ENCODE peak calls at places on chromosomes 7 and 10, in ten cellular contexts. T is GM12892; J is psoas muscle; K is activated CD4-positive, alpha-beta T cell treated with anti-CD3 and anti-CD28 coated beads, Interleukin-2, amount 10 ng/mL, durations not matched to agents 7 days and 5 days; C is CD8-positive, alpha-beta T cell; B is lung; I is AG09309; M is NT2/D1; D is astrocyte of the spinal cord; L is adrenal gland. R is an unnamed sample.

GRCh38 chr10:106424076-106424475 is 740.4 kb downstream of the SORCS1 start:
- DNase-seq in B (no peak), T (no peak), J (no peak), C (no peak), M (no peak), I (no peak), K (no peak), L (no peak), D (peak), R (no peak)

GRCh38 chr7:101112233-101112632 is 14.7 kb upstream of the SERPINE1 start:
- DNase-seq in L (peak), D (peak), T (no peak), J (peak), M (no peak), B (no peak), C (no peak), I (no peak), K (no peak), R (no peak)

GRCh38 chr7:83248000-83248399 is 85.3 kb upstream of the PCLO start:
- DNase-seq in L (no peak), T (no peak), I (no peak), K (no peak), J (no peak), D (no peak), M (no peak), B (no peak), C (no peak), R (no peak)

GRCh38 chr10:119029613-119030420 is at the start of gene NANOS1:
- DNase-seq in J (no peak), T (no peak), C (peak), L (no peak), K (peak), M (no peak), I (no peak), B (no peak), D (no peak), R (no peak)

GRCh38 chr7:113698556-113699220 is 220.1 kb downstream of the PPP1R3A start:
- DNase-seq in K (no peak), L (peak), I (no peak), C (no peak), J (no peak), B (no peak), D (peak), T (no peak), M (peak), R (no peak)

GRCh38 chr10:80579370-80579769 is 41.7 kb downstream of the SH2D4B start:
- DNase-seq in M (no peak), T (no peak), I (no peak), D (no peak), B (no peak), K (no peak), C (no peak), J (no peak), L (no peak), R (no peak)

GRCh38 chr10:6297951-6298381 is 95.2 kb downstream of the PFKFB3 start:
- DNase-seq in L (peak), T (no peak), M (no peak), C (no peak), J (no peak), K (no peak), I (no peak), D (peak), B (no peak), R (no peak)

GRCh38 chr7:44269417-44269816 is 56.0 kb downstream of the CAMK2B start:
- DNase-seq in I (no peak), C (no peak), J (no peak), B (no peak), M (no peak), D (no peak), L (no peak), T (no peak), K (no peak), R (no peak)

GRCh38 chr10:124928084-124928483 is 13.8 kb upstream of the ZRANB1 start:
- DNase-seq in L (no peak), I (no peak), B (no peak), T (no peak), K (no peak), M (no peak), J (no peak), C (no peak), D (no peak), R (no peak)

GRCh38 chr10:86742230-86742629 is 14.2 kb upstream of the BMPR1A start:
- DNase-seq in K (no peak), T (no peak), C (no peak), I (no peak), M (no peak), B (no peak), J (no peak), D (no peak), L (no peak), R (no peak)

GRCh38 chr7:73980206-73980605 is 47.8 kb upstream of the ELN start:
- DNase-seq in L (no peak), D (no peak), B (no peak), C (no peak), M (no peak), J (peak), K (no peak), T (no peak), I (no peak), R (no peak)

GRCh38 chr10:103896225-103896624 is 21.8 kb downstream of the STN1 start:
- DNase-seq in K (no peak), C (no peak), D (peak), T (no peak), B (no peak), M (no peak), J (no peak), I (no peak), L (no peak), R (no peak)

GRCh38 chr7:101164071-101164840 is 1.1 kb downstream of the VGF start:
- DNase-seq in M (no peak), T (no peak), K (no peak), L (peak), J (no peak), B (no peak), I (no peak), D (peak), C (no peak), R (no peak)

GRCh38 chr7:30625283-30625682 is 30.6 kb downstream of the GARS1 start:
- DNase-seq in C (no peak), M (no peak), L (no peak), K (no peak), T (no peak), D (no peak), I (no peak), J (no peak), B (no peak), R (no peak)

GRCh38 chr7:148921806-148922205 is 37.7 kb upstream of the EZH2 start:
- DNase-seq in J (no peak), I (no peak), C (no peak), K (no peak), T (no peak), L (no peak), D (no peak), B (no peak), M (no peak), R (no peak)

GRCh38 chr10:118594392-118595063 is 920 bp downstream of the PRLHR start:
- DNase-seq in D (peak), B (peak), T (peak), L (peak), K (peak), I (no peak), J (peak), C (peak), M (peak), R (peak)

GRCh38 chr7:6628045-6628444 is 9.1 kb upstream of the ZNF316 start:
- DNase-seq in C (no peak), L (no peak), M (no peak), D (no peak), K (no peak), I (no peak), B (no peak), J (no peak), T (no peak), R (no peak)

GRCh38 chr7:4683043-4683883 is 1.2 kb downstream of the FOXK1 start:
- DNase-seq in D (no peak), C (peak), K (peak), L (no peak), M (no peak), I (no peak), J (peak), B (no peak), T (no peak), R (no peak)

GRCh38 chr7:142809671-142810070 is 38.9 kb downstream of the PRSS2 start:
- DNase-seq in T (no peak), M (no peak), B (no peak), J (no peak), I (no peak), K (no peak), D (no peak), C (no peak), L (no peak), R (no peak)

GRCh38 chr10:79405221-79405994 is 40.0 kb downstream of the ZCCHC24 start:
- DNase-seq in M (no peak), C (no peak), K (no peak), T (no peak), I (no peak), B (no peak), L (no peak), J (peak), D (no peak), R (no peak)

GRCh38 chr7:2966466-2967078 is 77.1 kb downstream of the CARD11 start:
- DNase-seq in B (no peak), C (no peak), I (no peak), L (no peak), J (no peak), K (no peak), D (no peak), T (no peak), M (no peak), R (no peak)

GRCh38 chr10:70145666-70146488 is 623 bp downstream of the TYSND1 start:
- DNase-seq in T (peak), B (peak), C (peak), I (no peak), D (peak), J (peak), M (no peak), L (peak), K (peak), R (peak)

GRCh38 chr7:12715372-12716133 is 28.1 kb downstream of the ARL4A start:
- DNase-seq in T (no peak), D (peak), C (peak), I (peak), M (peak), J (peak), B (peak), K (peak), L (peak), R (no peak)

GRCh38 chr7:151923097-151923876 is 33.0 kb upstream of the GALNTL5 start:
- DNase-seq in B (peak), I (no peak), C (no peak), K (no peak), T (no peak), L (peak), M (no peak), J (no peak), D (no peak), R (no peak)